ENCODE peak calls at places on chromosomes 12 and 14, in seven cellular contexts. One of them, this sample, is unnamed.

GRCh38 chr14:103504991-103505565 is 17.6 kb downstream of the CKB start:
- DNase-seq in left lung: no peak
- DNase-seq in GM23338: peak
- DNase-seq in cardiac muscle cell: no peak
- DNase-seq in tibial nerve: no peak
- DNase-seq in HepG2: no peak
- DNase-seq in ovary: no peak
- DNase-seq in this sample: no peak

GRCh38 chr12:24487606-24488005 is 461.3 kb downstream of the BCAT1 start:
- DNase-seq in left lung: no peak
- DNase-seq in GM23338: no peak
- DNase-seq in cardiac muscle cell: no peak
- DNase-seq in tibial nerve: no peak
- DNase-seq in HepG2: no peak
- DNase-seq in ovary: no peak
- DNase-seq in this sample: no peak

GRCh38 chr12:95583933-95584332 is 32.7 kb upstream of the USP44 start:
- DNase-seq in left lung: no peak
- DNase-seq in GM23338: no peak
- DNase-seq in cardiac muscle cell: no peak
- DNase-seq in tibial nerve: no peak
- DNase-seq in HepG2: no peak
- DNase-seq in ovary: no peak
- DNase-seq in this sample: no peak

GRCh38 chr12:80829767-80830166 is 108.0 kb downstream of the LIN7A start:
- DNase-seq in left lung: no peak
- DNase-seq in GM23338: no peak
- DNase-seq in cardiac muscle cell: no peak
- DNase-seq in tibial nerve: no peak
- DNase-seq in HepG2: no peak
- DNase-seq in ovary: no peak
- DNase-seq in this sample: no peak

GRCh38 chr14:104985675-104986486 is at the start of gene CLBA1:
- DNase-seq in left lung: peak
- DNase-seq in GM23338: peak
- DNase-seq in cardiac muscle cell: peak
- DNase-seq in tibial nerve: no peak
- DNase-seq in HepG2: peak
- DNase-seq in ovary: peak
- DNase-seq in this sample: peak

GRCh38 chr14:104966261-104967143 is 11.7 kb downstream of the AHNAK2 start:
- DNase-seq in left lung: peak
- DNase-seq in GM23338: no peak
- DNase-seq in cardiac muscle cell: no peak
- DNase-seq in tibial nerve: no peak
- DNase-seq in HepG2: no peak
- DNase-seq in ovary: peak
- DNase-seq in this sample: no peak

GRCh38 chr12:82383930-82384513 is 25.7 kb downstream of the METTL25 start:
- DNase-seq in left lung: no peak
- DNase-seq in GM23338: peak
- DNase-seq in cardiac muscle cell: peak
- DNase-seq in tibial nerve: no peak
- DNase-seq in HepG2: no peak
- DNase-seq in ovary: no peak
- DNase-seq in this sample: no peak

GRCh38 chr12:39990122-39991101 is 115.5 kb downstream of the SLC2A13 start:
- DNase-seq in left lung: peak
- DNase-seq in GM23338: peak
- DNase-seq in cardiac muscle cell: peak
- DNase-seq in tibial nerve: peak
- DNase-seq in HepG2: peak
- DNase-seq in ovary: peak
- DNase-seq in this sample: peak

GRCh38 chr12:68686595-68687521 is at the start of gene NUP107:
- DNase-seq in left lung: peak
- DNase-seq in GM23338: peak
- DNase-seq in cardiac muscle cell: peak
- DNase-seq in tibial nerve: peak
- DNase-seq in HepG2: peak
- DNase-seq in ovary: peak
- DNase-seq in this sample: peak

GRCh38 chr14:50013198-50013918 is 103.0 kb downstream of the VCPKMT start:
- DNase-seq in left lung: no peak
- DNase-seq in GM23338: no peak
- DNase-seq in cardiac muscle cell: no peak
- DNase-seq in tibial nerve: no peak
- DNase-seq in HepG2: peak
- DNase-seq in ovary: no peak
- DNase-seq in this sample: no peak

GRCh38 chr14:53956427-53957201 is at the start of gene BMP4:
- DNase-seq in left lung: peak
- DNase-seq in GM23338: peak
- DNase-seq in cardiac muscle cell: peak
- DNase-seq in tibial nerve: peak
- DNase-seq in HepG2: peak
- DNase-seq in ovary: peak
- DNase-seq in this sample: peak

GRCh38 chr14:77390188-77390587 is 13.0 kb downstream of the SAMD15 start:
- DNase-seq in left lung: no peak
- DNase-seq in GM23338: no peak
- DNase-seq in cardiac muscle cell: no peak
- DNase-seq in tibial nerve: no peak
- DNase-seq in HepG2: peak
- DNase-seq in ovary: no peak
- DNase-seq in this sample: no peak

GRCh38 chr14:38042356-38042755 is 165.3 kb upstream of the SSTR1 start:
- DNase-seq in left lung: no peak
- DNase-seq in GM23338: peak
- DNase-seq in cardiac muscle cell: no peak
- DNase-seq in tibial nerve: no peak
- DNase-seq in HepG2: peak
- DNase-seq in ovary: no peak
- DNase-seq in this sample: peak

GRCh38 chr14:51087024-51087423 is 7.9 kb downstream of the TRIM9 start:
- DNase-seq in left lung: no peak
- DNase-seq in GM23338: peak
- DNase-seq in cardiac muscle cell: no peak
- DNase-seq in tibial nerve: no peak
- DNase-seq in HepG2: no peak
- DNase-seq in ovary: no peak
- DNase-seq in this sample: no peak

GRCh38 chr12:63319936-63320633 is 169.1 kb upstream of the AVPR1A start:
- DNase-seq in left lung: no peak
- DNase-seq in GM23338: no peak
- DNase-seq in cardiac muscle cell: no peak
- DNase-seq in tibial nerve: no peak
- DNase-seq in HepG2: no peak
- DNase-seq in ovary: no peak
- DNase-seq in this sample: no peak

GRCh38 chr12:6724409-6724797 is 557 bp downstream of the COPS7A start:
- DNase-seq in left lung: no peak
- DNase-seq in GM23338: peak
- DNase-seq in cardiac muscle cell: no peak
- DNase-seq in tibial nerve: no peak
- DNase-seq in HepG2: peak
- DNase-seq in ovary: peak
- DNase-seq in this sample: no peak

GRCh38 chr14:96904201-96904600 is 107.0 kb downstream of the VRK1 start:
- DNase-seq in left lung: no peak
- DNase-seq in GM23338: no peak
- DNase-seq in cardiac muscle cell: no peak
- DNase-seq in tibial nerve: no peak
- DNase-seq in HepG2: no peak
- DNase-seq in ovary: no peak
- DNase-seq in this sample: no peak

DNA sequence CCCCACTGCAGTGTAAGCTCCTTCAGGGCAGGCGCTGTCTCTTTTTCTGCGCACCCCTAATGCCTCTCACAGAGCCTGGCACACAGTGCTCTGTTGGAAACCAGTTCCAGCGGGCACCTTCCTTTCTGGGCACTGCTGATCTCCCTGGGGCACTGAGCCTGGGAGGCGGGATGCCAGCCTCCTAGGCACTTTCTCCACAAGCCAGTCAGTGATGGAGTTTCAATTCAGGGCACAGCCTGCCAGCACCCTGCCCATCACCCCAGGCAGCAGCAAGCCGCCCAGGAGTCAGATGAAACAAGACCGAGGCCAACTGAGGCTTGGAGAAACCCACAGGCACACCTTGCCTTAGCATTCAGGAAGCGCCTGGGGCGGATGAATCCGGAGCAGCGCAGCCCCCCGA is 5.7 kb upstream of the CTDSP2 start:
- DNase-seq in left lung: no peak
- DNase-seq in GM23338: no peak
- DNase-seq in cardiac muscle cell: no peak
- DNase-seq in tibial nerve: no peak
- DNase-seq in HepG2: no peak
- DNase-seq in ovary: no peak
- DNase-seq in this sample: peak
- H3K4me3 ChIP-seq in left lung: peak
- H3K4me3 ChIP-seq in GM23338: peak
- H3K4me3 ChIP-seq in cardiac muscle cell: no peak
- H3K4me3 ChIP-seq in tibial nerve: peak
- H3K4me3 ChIP-seq in HepG2: no peak
- H3K4me3 ChIP-seq in ovary: peak
- H3K4me3 ChIP-seq in this sample: peak

GRCh38 chr12:64915242-64915641 is 90.8 kb downstream of the TBC1D30 start:
- DNase-seq in left lung: no peak
- DNase-seq in GM23338: no peak
- DNase-seq in cardiac muscle cell: no peak
- DNase-seq in tibial nerve: no peak
- DNase-seq in HepG2: no peak
- DNase-seq in ovary: no peak
- DNase-seq in this sample: no peak
- H3K27ac ChIP-seq in left lung: no peak
- H3K27ac ChIP-seq in GM23338: no peak
- H3K27ac ChIP-seq in cardiac muscle cell: no peak
- H3K27ac ChIP-seq in tibial nerve: no peak
- H3K27ac ChIP-seq in HepG2: no peak
- H3K27ac ChIP-seq in ovary: no peak
- H3K27ac ChIP-seq in this sample: no peak

GRCh38 chr12:116735084-116735483 is 2.8 kb downstream of the SPRING1 start:
- DNase-seq in left lung: no peak
- DNase-seq in GM23338: no peak
- DNase-seq in cardiac muscle cell: no peak
- DNase-seq in tibial nerve: no peak
- DNase-seq in HepG2: no peak
- DNase-seq in ovary: no peak
- DNase-seq in this sample: no peak

GRCh38 chr12:116737774-116738657 is at the start of the genes RNFT2 and SPRING1:
- DNase-seq in left lung: peak
- DNase-seq in GM23338: peak
- DNase-seq in cardiac muscle cell: peak
- DNase-seq in tibial nerve: peak
- DNase-seq in HepG2: peak
- DNase-seq in ovary: peak
- DNase-seq in this sample: peak

GRCh38 chr12:116736962-116737773 is 701 bp downstream of the SPRING1 start:
- DNase-seq in left lung: peak
- DNase-seq in GM23338: peak
- DNase-seq in cardiac muscle cell: peak
- DNase-seq in tibial nerve: no peak
- DNase-seq in HepG2: no peak
- DNase-seq in ovary: no peak
- DNase-seq in this sample: no peak

GRCh38 chr12:116734156-116734768 is 3.6 kb downstream of the SPRING1 start:
- DNase-seq in left lung: no peak
- DNase-seq in GM23338: no peak
- DNase-seq in cardiac muscle cell: no peak
- DNase-seq in tibial nerve: no peak
- DNase-seq in HepG2: peak
- DNase-seq in ovary: no peak
- DNase-seq in this sample: no peak

DNA sequence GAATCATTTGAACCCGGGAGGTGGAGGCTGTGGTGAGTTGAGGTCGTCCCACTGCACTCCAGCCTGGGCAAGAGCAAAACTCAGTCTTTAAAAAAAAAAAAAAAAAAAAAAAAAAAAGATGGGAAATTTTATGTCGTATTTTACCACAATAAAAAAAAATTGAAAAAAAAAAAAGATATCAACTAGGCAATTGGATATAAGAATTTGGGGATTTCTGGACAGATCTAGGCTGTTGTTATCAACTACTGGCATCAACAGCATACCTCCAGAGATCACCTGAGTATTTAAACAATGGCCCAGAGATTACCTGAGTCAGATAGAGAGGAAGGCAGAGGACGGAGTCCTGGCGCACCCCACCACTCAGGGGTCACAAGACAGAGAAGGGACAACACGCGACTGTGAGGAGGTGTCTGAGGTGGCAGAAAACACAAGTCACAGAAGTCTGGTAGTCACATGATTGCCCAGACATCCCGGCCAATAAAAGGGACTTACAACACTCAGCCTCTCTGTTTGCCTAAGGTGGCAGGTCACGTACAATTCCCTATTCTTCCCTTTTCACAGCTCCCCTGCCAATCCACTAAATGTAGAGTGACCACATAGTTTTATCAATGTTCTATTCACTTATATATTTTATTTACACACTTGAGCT is 1.8 kb downstream of the SPRING1 start:
- DNase-seq in left lung: no peak
- DNase-seq in GM23338: no peak
- DNase-seq in cardiac muscle cell: no peak
- DNase-seq in tibial nerve: no peak
- DNase-seq in HepG2: peak
- DNase-seq in ovary: no peak
- DNase-seq in this sample: no peak
- H3K4me3 ChIP-seq in left lung: peak
- H3K4me3 ChIP-seq in GM23338: peak
- H3K4me3 ChIP-seq in cardiac muscle cell: no peak
- H3K4me3 ChIP-seq in tibial nerve: no peak
- H3K4me3 ChIP-seq in HepG2: peak
- H3K4me3 ChIP-seq in ovary: no peak
- H3K4me3 ChIP-seq in this sample: no peak

DNA sequence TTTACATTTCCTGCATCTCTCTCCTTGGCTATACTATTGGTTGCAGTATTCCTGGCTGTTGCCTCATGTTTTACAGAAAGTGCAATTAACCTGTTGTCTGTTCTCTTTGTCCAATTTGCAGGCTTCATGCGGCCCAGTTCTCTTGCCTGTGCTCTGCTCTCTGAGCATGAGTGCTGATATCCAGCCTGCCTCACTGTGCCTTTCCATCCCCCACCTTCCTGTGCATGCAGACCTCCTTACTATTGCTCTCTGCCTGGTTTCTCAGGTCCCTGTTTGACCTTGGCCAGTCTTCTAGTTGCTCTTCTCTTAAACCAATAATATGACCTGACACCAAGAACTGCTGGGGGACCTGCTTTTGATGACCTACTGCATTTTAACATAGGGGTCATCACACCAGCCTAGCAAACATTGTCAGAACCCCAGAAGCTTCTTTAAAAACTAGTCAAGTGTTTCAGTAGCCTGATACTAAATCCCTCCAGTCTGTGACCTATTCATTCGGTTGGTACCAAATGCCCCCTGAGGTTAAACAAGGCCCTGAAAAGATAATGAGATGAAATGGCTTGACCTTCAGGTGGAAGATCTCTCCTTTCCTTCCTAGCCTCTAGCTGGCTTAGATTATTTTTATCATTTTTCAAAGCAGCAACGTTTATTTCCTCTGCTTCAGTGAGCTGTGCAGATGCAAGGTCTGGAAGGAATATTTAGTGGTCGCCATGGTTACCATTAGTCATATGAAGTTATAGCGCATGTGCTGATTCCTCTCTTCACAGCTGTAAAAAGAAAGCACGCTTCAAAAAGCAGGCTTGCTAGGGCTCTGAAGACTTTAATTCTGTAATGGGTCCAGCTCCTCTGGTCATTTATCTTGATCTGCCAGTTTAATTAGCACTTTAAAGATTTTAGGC is 216.5 kb downstream of the PHLDA1 start:
- DNase-seq in left lung: no peak
- DNase-seq in GM23338: no peak
- DNase-seq in cardiac muscle cell: no peak
- DNase-seq in tibial nerve: no peak
- DNase-seq in HepG2: no peak
- DNase-seq in ovary: no peak
- DNase-seq in this sample: no peak
- H3K27ac ChIP-seq in left lung: no peak
- H3K27ac ChIP-seq in GM23338: no peak
- H3K27ac ChIP-seq in cardiac muscle cell: no peak
- H3K27ac ChIP-seq in tibial nerve: peak
- H3K27ac ChIP-seq in HepG2: no peak
- H3K27ac ChIP-seq in ovary: no peak
- H3K27ac ChIP-seq in this sample: peak

This sample was measured in aorta.